ENCODE peak calls at places on chromosomes 1 and 21, in six cellular contexts. K, H, P, O, M and U are unnamed samples.

GRCh38 chr1:77319036-77319705 is 37.4 kb downstream of the AK5 start:
- DNase-seq in M (no peak), H (no peak), K (peak), O (no peak), P (no peak), U (no peak)

GRCh38 chr1:77031101-77031662 is 163.9 kb downstream of the ST6GALNAC5 start:
- DNase-seq in M (peak), O (no peak), K (peak), P (no peak), H (no peak), U (peak)

GRCh38 chr1:44485229-44485932 is 80.3 kb downstream of the RNF220 start:
- DNase-seq in O (no peak), K (peak), M (peak), H (no peak), P (no peak), U (peak)

GRCh38 chr1:53145942-53146708 is 3.7 kb upstream of the SLC1A7 start:
- DNase-seq in H (no peak), O (no peak), K (peak), P (peak), M (peak), U (peak)

GRCh38 chr21:35663856-35664606 is 396.3 kb downstream of the SETD4 start:
- DNase-seq in P (no peak), O (no peak), M (no peak), K (no peak), H (no peak), U (no peak)

GRCh38 chr1:164602142-164602429 is 43.1 kb downstream of the PBX1 start:
- DNase-seq in M (no peak), K (no peak), P (peak), H (peak), O (no peak), U (peak)

GRCh38 chr1:16720403-16721223 is 19.7 kb upstream of the RNU1-4 start:
- DNase-seq in P (peak), K (no peak), M (no peak), H (peak), O (no peak), U (no peak)

GRCh38 chr1:154474802-154475201 is 27.2 kb upstream of the TDRD10 start:
- DNase-seq in O (no peak), K (peak), H (no peak), M (peak), P (no peak), U (no peak)

GRCh38 chr1:115218696-115219095 is 119.4 kb downstream of the NGF start:
- DNase-seq in P (no peak), O (no peak), H (no peak), M (no peak), K (no peak), U (no peak)

GRCh38 chr1:61255324-61255703 is 173.0 kb downstream of the NFIA start:
- DNase-seq in K (no peak), H (no peak), P (no peak), O (no peak), M (no peak), U (no peak)

GRCh38 chr1:201594575-201595245 is 55.8 kb downstream of the NAV1 start:
- DNase-seq in P (peak), H (peak), O (no peak), K (no peak), M (no peak), U (peak)

GRCh38 chr1:218112862-218113261 is 172.2 kb upstream of the RRP15 start:
- DNase-seq in H (no peak), P (no peak), M (no peak), O (no peak), K (no peak), U (no peak)

GRCh38 chr1:200670215-200671118 is 760 bp upstream of the DDX59 start:
- DNase-seq in M (peak), H (peak), O (peak), K (peak), P (no peak), U (peak)

GRCh38 chr1:216596298-216596947 is 126.8 kb downstream of the ESRRG start:
- DNase-seq in O (no peak), H (peak), M (no peak), P (no peak), K (no peak), U (peak)

GRCh38 chr1:11594222-11594621 is 60.0 kb downstream of the FBXO2 start:
- DNase-seq in H (peak), P (peak), O (no peak), K (no peak), M (peak), U (peak)

GRCh38 chr1:156291226-156292061 is 4.0 kb downstream of the GLMP start:
- DNase-seq in M (peak), H (peak), K (no peak), P (peak), O (no peak), U (peak)

GRCh38 chr1:212595787-212596714 is 12.5 kb upstream of the ATF3 start:
- DNase-seq in K (peak), H (peak), M (peak), O (no peak), P (no peak), U (peak)

GRCh38 chr1:57276916-57277315 is 146.9 kb downstream of the DAB1 start:
- DNase-seq in H (no peak), P (no peak), K (no peak), O (no peak), M (no peak), U (no peak)

GRCh38 chr21:40337981-40338380 is 470.7 kb downstream of the PCP4 start:
- DNase-seq in O (no peak), M (no peak), K (no peak), P (no peak), H (no peak), U (no peak)

GRCh38 chr1:115828101-115829022 is 12.6 kb downstream of the NHLH2 start:
- DNase-seq in M (peak), K (no peak), H (peak), P (peak), O (no peak), U (peak)

GRCh38 chr1:82838066-82838465 is 1037.3 kb downstream of the ADGRL2 start:
- DNase-seq in H (no peak), O (no peak), P (no peak), K (no peak), M (peak), U (peak)

GRCh38 chr21:44291936-44292811 is 6.5 kb downstream of the AIRE start:
- DNase-seq in K (no peak), H (peak), P (no peak), O (no peak), M (no peak), U (no peak)